ENCODE peak calls at places on chromosomes 4 and X, in ten cellular contexts. N is psoas muscle; Q is amniotic epithelial cell; U is ACHN; J is COR-L47; T is NCI-H510A; Z is stimulated activated CD4-positive, alpha-beta T cell treated with anti-CD3 and anti-CD28 coated beads, Interleukin-15, amount 100 ng/mL, for 1 hour; R is foreskin keratinocyte; M is T-helper 2 cell; E is M059J. H is an unnamed sample.

GRCh38 chr4:187826725-187827124 is 168.8 kb upstream of the ZFP42 start:
- DNase-seq in N (no peak), Q (no peak), U (no peak), J (no peak), T (no peak), Z (no peak), R (no peak), M (no peak), E (peak), H (peak)

GRCh38 chrX:53089224-53089842 is 4.6 kb upstream of the KANTR start:
- DNase-seq in N (peak), Q (peak), U (peak), J (peak), T (peak), Z (no peak), R (no peak), M (no peak), E (peak), H (peak)

GRCh38 chr4:112253382-112254000 is 21.9 kb downstream of the AP1AR start:
- DNase-seq in N (no peak), Q (no peak), U (no peak), J (peak), T (no peak), Z (no peak), R (no peak), M (no peak), E (no peak), H (no peak)

GRCh38 chr4:22531638-22532037 is 15.8 kb upstream of the ADGRA3 start:
- DNase-seq in N (no peak), Q (no peak), U (no peak), J (no peak), T (no peak), Z (no peak), R (no peak), M (no peak), E (no peak), H (no peak)

GRCh38 chr4:113509851-113510250 is 251.7 kb downstream of the CAMK2D start:
- DNase-seq in N (no peak), Q (no peak), U (no peak), J (no peak), T (no peak), Z (no peak), R (no peak), M (no peak), E (no peak), H (no peak)

GRCh38 chr4:158111241-158111640 is 61.6 kb downstream of the GASK1B start:
- DNase-seq in N (no peak), Q (no peak), U (no peak), J (no peak), T (no peak), Z (no peak), R (no peak), M (no peak), E (no peak), H (no peak)

GRCh38 chrX:38699603-38700110 is 101.6 kb upstream of the MID1IP1 start:
- DNase-seq in N (no peak), Q (no peak), U (no peak), J (no peak), T (no peak), Z (no peak), R (no peak), M (no peak), E (no peak), H (no peak)

GRCh38 chrX:153530411-153531145 is 13.1 kb downstream of the ATP2B3 start:
- DNase-seq in N (no peak), Q (no peak), U (no peak), J (peak), T (no peak), Z (no peak), R (no peak), M (no peak), E (no peak), H (no peak)

GRCh38 chr4:40822781-40823180 is 73.0 kb downstream of the NSUN7 start:
- DNase-seq in N (no peak), Q (no peak), U (no peak), J (no peak), T (no peak), Z (no peak), R (no peak), M (no peak), E (no peak), H (no peak)

GRCh38 chrX:22118161-22118830 is 86.2 kb downstream of the PHEX start:
- DNase-seq in N (no peak), Q (peak), U (no peak), J (no peak), T (no peak), Z (no peak), R (no peak), M (no peak), E (peak), H (no peak)

GRCh38 chr4:20805716-20806115 is 105.5 kb downstream of the PACRGL start:
- DNase-seq in N (no peak), Q (no peak), U (no peak), J (no peak), T (no peak), Z (no peak), R (peak), M (no peak), E (no peak), H (no peak)

GRCh38 chrX:80812176-80812575 is 2.5 kb upstream of the BRWD3 start:
- DNase-seq in N (no peak), Q (peak), U (peak), J (no peak), T (peak), Z (no peak), R (no peak), M (no peak), E (peak), H (no peak)

GRCh38 chr4:3305610-3306371 is 13.0 kb downstream of the RGS12 start:
- DNase-seq in N (no peak), Q (peak), U (no peak), J (no peak), T (no peak), Z (no peak), R (no peak), M (no peak), E (peak), H (no peak)

GRCh38 chr4:3219761-3220481 is 29.0 kb upstream of the MSANTD1 start:
- DNase-seq in N (peak), Q (no peak), U (no peak), J (no peak), T (no peak), Z (no peak), R (no peak), M (no peak), E (no peak), H (no peak)

GRCh38 chr4:140893939-140894338 is 137.8 kb upstream of the TBC1D9 start:
- DNase-seq in N (no peak), Q (peak), U (no peak), J (no peak), T (no peak), Z (no peak), R (no peak), M (no peak), E (no peak), H (no peak)

GRCh38 chrX:101708180-101708579 is 48.5 kb upstream of the ARMCX2 start:
- DNase-seq in N (no peak), Q (no peak), U (no peak), J (no peak), T (no peak), Z (no peak), R (no peak), M (no peak), E (peak), H (no peak)

GRCh38 chr4:168883513-168883912 is 126.5 kb downstream of the CBR4 start:
- DNase-seq in N (no peak), Q (no peak), U (no peak), J (no peak), T (no peak), Z (no peak), R (no peak), M (no peak), E (peak), H (no peak)

GRCh38 chr4:156362581-156362980 is 408.9 kb upstream of the CTSO start:
- DNase-seq in N (no peak), Q (no peak), U (no peak), J (no peak), T (no peak), Z (no peak), R (peak), M (no peak), E (peak), H (no peak)

GRCh38 chr4:2923141-2923551 is 40.1 kb downstream of the NOP14 start:
- DNase-seq in N (no peak), Q (peak), U (no peak), J (no peak), T (no peak), Z (no peak), R (no peak), M (no peak), E (no peak), H (no peak)

GRCh38 chrX:97685753-97686152 is 802.0 kb downstream of the RPA4 start:
- DNase-seq in N (no peak), Q (peak), U (peak), J (peak), T (peak), Z (no peak), R (peak), M (no peak), E (peak), H (no peak)

GRCh38 chr4:620201-620600 is 5.2 kb upstream of the PDE6B start:
- DNase-seq in N (no peak), Q (no peak), U (no peak), J (no peak), T (no peak), Z (no peak), R (no peak), M (no peak), E (no peak), H (no peak)

GRCh38 chrX:10756365-10756915 is 136.1 kb upstream of the MID1 start:
- DNase-seq in N (no peak), Q (peak), U (peak), J (no peak), T (no peak), Z (no peak), R (peak), M (no peak), E (peak), H (no peak)